ENCODE peak calls at places on chromosomes 6 and 20, in ten cellular contexts. N is H7; A is naive thymus-derived CD4-positive, alpha-beta T cell; Y is Ammon's horn; V is transverse colon; U is GM18507; L is pancreas; P is LoVo; C is dermis microvascular lymphatic vessel endothelial cell; S is A172. Q is an unnamed sample.

GRCh38 chr6:106513813-106514212 is 115.5 kb downstream of the RTN4IP1 start:
- DNase-seq in S (no peak), L (no peak), Y (peak), A (no peak), N (no peak), P (no peak), V (no peak), U (no peak), C (peak), Q (no peak)

GRCh38 chr6:34496103-34496685 is 30.3 kb downstream of the PACSIN1 start:
- DNase-seq in Y (no peak), V (no peak), N (peak), P (no peak), C (no peak), A (no peak), S (no peak), L (no peak), U (no peak), Q (no peak)

GRCh38 chr6:139925894-139926641 is 551.6 kb upstream of the CITED2 start:
- DNase-seq in P (no peak), A (no peak), S (peak), N (no peak), C (no peak), V (no peak), Y (no peak), L (no peak), U (no peak), Q (no peak)

GRCh38 chr6:47355496-47355895 is 45.8 kb upstream of the TNFRSF21 start:
- DNase-seq in L (no peak), A (no peak), P (no peak), C (no peak), U (no peak), S (no peak), N (no peak), V (no peak), Y (no peak), Q (no peak)

GRCh38 chr6:143449731-143450452 is 603 bp downstream of the ADAT2 start:
- DNase-seq in N (no peak), V (peak), L (peak), A (peak), S (peak), Y (peak), P (peak), U (no peak), C (peak), Q (no peak)

GRCh38 chr20:63448050-63448449 is 24.4 kb downstream of the KCNQ2 start:
- DNase-seq in V (peak), C (no peak), A (no peak), S (no peak), L (no peak), N (no peak), P (no peak), U (no peak), Y (no peak), Q (no peak)

GRCh38 chr20:15138548-15139126 is 801.2 kb upstream of the FLRT3 start:
- DNase-seq in U (no peak), N (no peak), L (no peak), C (no peak), P (no peak), V (no peak), Y (no peak), A (no peak), S (no peak), Q (no peak)

GRCh38 chr6:81002126-81002525 is 750.4 kb downstream of the TENT5A start:
- DNase-seq in V (no peak), Y (no peak), N (no peak), L (no peak), A (no peak), U (no peak), S (no peak), C (no peak), P (no peak), Q (no peak)

GRCh38 chr20:13416531-13416930 is 195.5 kb downstream of the ISM1 start:
- DNase-seq in N (no peak), V (no peak), C (no peak), A (no peak), P (no peak), U (no peak), L (no peak), S (no peak), Y (no peak), Q (no peak)

GRCh38 chr6:149060985-149061760 is 256.3 kb upstream of the TAB2 start:
- DNase-seq in P (no peak), C (peak), V (peak), S (no peak), N (no peak), Y (no peak), L (peak), U (no peak), A (no peak), Q (no peak)